ENCODE peak calls at places on chromosomes 6 and 20, in six cellular contexts. I is H1, S is K562, B is HCT116, J is HepG2, H is GM12878. P is an unnamed sample.

GRCh38 chr6:5115168-5115567 is 30.0 kb downstream of the PPP1R3G start:
- DNase-seq in I (no peak), S (no peak), B (no peak), J (peak; percentile 91), H (no peak), P (no peak)

GRCh38 chr20:20446613-20447012 is 78.7 kb downstream of the INSM1 start:
- DNase-seq in I (no peak), S (no peak), B (no peak), J (no peak), H (no peak), P (no peak)

GRCh38 chr20:4155953-4156352 is 140.6 kb upstream of the RNF24 start:
- DNase-seq in I (no peak), S (no peak), B (no peak), J (no peak), H (no peak), P (no peak)

GRCh38 chr6:155524249-155524651 is 68.6 kb upstream of the NOX3 start:
- DNase-seq in I (no peak), S (no peak), B (no peak), J (no peak), H (no peak), P (no peak)

GRCh38 chr20:41133709-41134361 is 3.5 kb upstream of the PLCG1 start:
- DNase-seq in I (no peak), S (peak; percentile 67), B (no peak), J (no peak), H (peak; percentile 94), P (no peak)

GRCh38 chr6:13427838-13428527 is 59.4 kb downstream of the GFOD1 start:
- DNase-seq in I (no peak), S (peak; percentile 46), B (no peak), J (no peak), H (peak; percentile 98), P (no peak)

GRCh38 chr20:57124346-57124745 is 142.1 kb downstream of the BMP7 start:
- DNase-seq in I (no peak), S (no peak), B (no peak), J (no peak), H (no peak), P (no peak)

GRCh38 chr6:5782783-5783567 is 223.8 kb downstream of the NRN1 start:
- DNase-seq in I (no peak), S (no peak), B (no peak), J (peak; percentile 12), H (no peak), P (no peak)

GRCh38 chr20:62918830-62919229 is 7.5 kb downstream of the DIDO1 start:
- DNase-seq in I (no peak), S (no peak), B (no peak), J (no peak), H (no peak), P (no peak)

GRCh38 chr6:14498748-14499147 is 381.2 kb downstream of the CD83 start:
- DNase-seq in I (no peak), S (no peak), B (no peak), J (no peak), H (no peak), P (no peak)

GRCh38 chr6:154457881-154458284 is 52.6 kb downstream of the CNKSR3 start:
- DNase-seq in I (no peak), S (no peak), B (no peak), J (no peak), H (no peak), P (no peak)

GRCh38 chr6:137237413-137238170 is 18.4 kb upstream of the IFNGR1 start:
- DNase-seq in I (no peak), S (no peak), B (no peak), J (peak; percentile 39), H (no peak), P (peak; percentile 42)

GRCh38 chr20:19497064-19497463 is 261.0 kb upstream of the RIN2 start:
- DNase-seq in I (no peak), S (no peak), B (no peak), J (no peak), H (no peak), P (no peak)

GRCh38 chr20:10855031-10855430 is 181.2 kb upstream of the JAG1 start:
- DNase-seq in I (no peak), S (no peak), B (no peak), J (no peak), H (no peak), P (no peak)

GRCh38 chr20:4717816-4718215 is 3.9 kb upstream of the PRND start:
- DNase-seq in I (no peak), S (no peak), B (no peak), J (no peak), H (no peak), P (no peak)

GRCh38 chr6:50832912-50833311 is 14.2 kb downstream of the TFAP2B start:
- DNase-seq in I (no peak), S (no peak), B (no peak), J (no peak), H (no peak), P (no peak)

GRCh38 chr6:76326866-76327265 is 254.4 kb upstream of the IMPG1 start:
- DNase-seq in I (no peak), S (no peak), B (no peak), J (no peak), H (no peak), P (no peak)

GRCh38 chr20:23654005-23654404 is 16.2 kb upstream of the CST3 start:
- DNase-seq in I (no peak), S (no peak), B (no peak), J (no peak), H (no peak), P (no peak)

GRCh38 chr20:49054032-49054643 is 8.0 kb downstream of the CSE1L start:
- DNase-seq in I (no peak), S (no peak), B (no peak), J (no peak), H (peak; percentile 20), P (no peak)

GRCh38 chr20:50810842-50811241 is 16.0 kb downstream of the BCAS4 start:
- DNase-seq in I (no peak), S (no peak), B (no peak), J (no peak), H (no peak), P (no peak)

GRCh38 chr6:53691667-53692133 is 26.1 kb upstream of the KLHL31 start:
- DNase-seq in I (no peak), S (no peak), B (no peak), J (no peak), H (peak; percentile 25), P (no peak)

GRCh38 chr6:109816452-109817374 is 125.6 kb downstream of the FIG4 start:
- DNase-seq in I (no peak), S (no peak), B (no peak), J (no peak), H (no peak), P (no peak)

GRCh38 chr20:18443841-18444240 is 23.0 kb downstream of the DZANK1 start:
- DNase-seq in I (no peak), S (no peak), B (no peak), J (no peak), H (no peak), P (no peak)

GRCh38 chr6:5936611-5937010 is 70.1 kb downstream of the NRN1 start:
- DNase-seq in I (no peak), S (no peak), B (no peak), J (no peak), H (no peak), P (no peak)

GRCh38 chr6:170159040-170159965 is 131.6 kb downstream of the DLL1 start:
- DNase-seq in I (no peak), S (no peak), B (no peak), J (no peak), H (no peak), P (no peak)

GRCh38 chr6:33160096-33160495 is 32.2 kb downstream of the COL11A2 start:
- DNase-seq in I (no peak), S (no peak), B (no peak), J (no peak), H (no peak), P (no peak)

GRCh38 chr20:33862709-33863403 is 51.7 kb downstream of the CHMP4B start:
- DNase-seq in I (peak; percentile 93), S (peak; percentile 83), B (no peak), J (peak; percentile 76), H (no peak), P (peak; percentile 48)

GRCh38 chr20:4985658-4986057 is 15.7 kb downstream of the SLC23A2 start:
- DNase-seq in I (no peak), S (no peak), B (no peak), J (no peak), H (peak; percentile 24), P (no peak)

GRCh38 chr6:31422587-31422986 is 19.2 kb downstream of the MICA start:
- DNase-seq in I (no peak), S (no peak), B (no peak), J (no peak), H (no peak), P (no peak)

GRCh38 chr6:134758616-134759015 is 191.3 kb downstream of the ALDH8A1 start:
- DNase-seq in I (no peak), S (no peak), B (no peak), J (no peak), H (no peak), P (no peak)
- TF ChIP-seq ZNF274 in I (no peak), S (no peak), B (no peak), J (no peak), H (no peak), P (no peak)

DNA sequence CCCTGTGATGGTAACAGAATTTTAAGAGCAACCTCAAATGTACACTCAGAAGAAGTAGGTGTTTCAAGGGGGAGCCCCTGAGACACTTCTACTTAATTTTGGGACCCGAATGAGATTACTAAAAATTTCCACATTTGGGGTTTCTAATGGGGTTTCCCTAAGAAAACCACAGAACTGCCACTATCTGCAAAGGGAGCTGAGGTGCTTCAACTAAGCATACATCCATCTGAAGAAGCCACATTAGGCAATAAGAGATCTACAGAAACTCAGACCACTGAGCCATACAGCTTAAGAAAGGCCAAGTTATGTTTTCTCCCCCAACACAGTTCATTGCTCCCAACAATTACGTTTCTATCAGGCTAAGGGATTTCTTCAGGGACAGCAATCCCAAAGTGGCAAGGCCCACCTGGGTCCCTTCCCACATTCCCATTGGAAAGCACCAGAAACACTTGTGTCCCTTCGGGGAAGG is 5.2 kb downstream of the BCL2L1 start:
- DNase-seq in I (no peak), S (no peak), B (no peak), J (no peak), H (peak; percentile 68), P (no peak)
- H3K4me3 ChIP-seq in I (no peak overlapping the region), S (peak overlapping the region; percentile 88), B (no peak overlapping the region), J (peak overlapping the region; percentile 50), H (peak overlapping the region; percentile 72), P (no peak overlapping the region)

DNA sequence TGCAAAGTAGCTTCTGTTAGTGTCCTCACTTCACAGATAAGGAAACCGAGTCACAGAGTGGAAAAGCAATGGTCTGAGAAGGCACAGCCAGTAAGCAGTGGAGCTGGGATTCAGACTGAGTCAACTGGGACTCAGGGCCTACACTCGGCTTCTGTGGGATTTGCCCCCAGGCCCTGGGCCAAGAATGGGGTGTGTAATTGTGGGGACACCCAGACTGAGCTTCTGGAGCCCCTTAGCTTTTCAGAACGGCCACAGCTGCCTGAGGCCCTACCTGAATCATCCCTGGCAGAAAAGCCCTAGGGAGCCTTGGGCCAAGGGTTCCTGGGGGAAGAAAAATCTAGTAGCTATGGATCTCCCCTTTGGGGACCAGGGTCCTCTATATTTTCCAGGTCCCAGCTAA is 6.5 kb downstream of the ANGPT4 start:
- DNase-seq in I (no peak), S (no peak), B (no peak), J (no peak), H (no peak), P (no peak)
- TF ChIP-seq YY1 in I (no peak), S (no peak), B (no peak), J (no peak), H (no peak), P (no peak)

DNA sequence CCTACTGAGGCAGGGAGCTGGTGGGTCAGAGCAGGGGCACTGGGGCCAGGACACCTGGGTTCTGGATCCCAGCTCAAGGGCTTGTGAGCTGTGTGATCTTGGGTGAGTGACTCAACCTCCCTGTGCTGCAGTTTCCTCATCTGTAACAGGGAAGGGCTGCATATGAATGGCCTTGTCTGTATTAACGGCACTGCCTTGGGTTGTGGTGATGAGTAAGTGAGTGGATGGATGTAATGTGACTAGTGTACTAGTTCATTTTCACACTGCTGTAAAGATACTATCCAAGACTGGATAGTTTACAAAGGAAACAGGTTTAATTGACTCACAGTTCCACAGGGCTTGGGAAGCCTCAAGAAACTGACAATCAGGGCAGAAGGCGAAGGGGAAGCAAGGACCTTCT is 233.5 kb downstream of the TAF4 start:
- DNase-seq in I (no peak), S (no peak), B (no peak), J (no peak), H (no peak), P (no peak)
- TF ChIP-seq ZNF274 in I (no peak), S (no peak), B (no peak), J (no peak), H (no peak), P (no peak)

P was measured in NT2/D1.